ENCODE peak calls at places on chromosomes 6 and 20, in ten cellular contexts. A is fibroblast of lung; D is CD8-positive, alpha-beta T cell; P is A549; Z is IMR-90; M is kidney epithelial cell; X is cardiac fibroblast; Y is endodermal cell; C is ovary; W is pancreas. T is an unnamed sample.

GRCh38 chr6:154806804-154807203 is 73.6 kb downstream of the SCAF8 start:
- DNase-seq in A (no peak), D (no peak), P (no peak), Z (peak; percentile 34), M (no peak), X (no peak), Y (no peak), C (no peak), W (no peak), T (no peak)

GRCh38 chr6:37459981-37460800 is 27.2 kb downstream of the CMTR1 start:
- DNase-seq in A (no peak), D (no peak), P (no peak), Z (no peak), M (no peak), X (peak; percentile 16), Y (peak; percentile 80), C (no peak), W (no peak), T (no peak)

GRCh38 chr20:25033250-25033940 is 24.5 kb downstream of the ACSS1 start:
- DNase-seq in A (no peak), D (no peak), P (no peak), Z (no peak), M (no peak), X (no peak), Y (no peak), C (no peak), W (no peak), T (no peak)

GRCh38 chr6:127053032-127053908 is 65.2 kb upstream of the RSPO3 start:
- DNase-seq in A (no peak), D (no peak), P (no peak), Z (peak; percentile 19), M (no peak), X (peak; percentile 10), Y (no peak), C (no peak), W (no peak), T (no peak)

GRCh38 chr20:13283869-13284268 is 62.8 kb downstream of the ISM1 start:
- DNase-seq in A (no peak), D (no peak), P (no peak), Z (no peak), M (no peak), X (no peak), Y (no peak), C (no peak), W (no peak), T (no peak)

GRCh38 chr6:19569563-19569962 is 267.6 kb upstream of the ID4 start:
- DNase-seq in A (no peak), D (no peak), P (no peak), Z (no peak), M (no peak), X (no peak), Y (no peak), C (no peak), W (no peak), T (no peak)

GRCh38 chr20:15045246-15045645 is 707.8 kb upstream of the FLRT3 start:
- DNase-seq in A (peak; percentile 13), D (no peak), P (no peak), Z (no peak), M (no peak), X (peak; percentile 61), Y (no peak), C (peak; percentile 76), W (no peak), T (no peak)

GRCh38 chr6:164344801-164345291 is 930.3 kb downstream of the QKI start:
- DNase-seq in A (no peak), D (no peak), P (no peak), Z (no peak), M (no peak), X (peak; percentile 58), Y (peak; percentile 67), C (no peak), W (no peak), T (no peak)

GRCh38 chr6:149457316-149457884 is 27.4 kb downstream of the ZC3H12D start:
- DNase-seq in A (peak; percentile 69), D (no peak), P (no peak), Z (peak; percentile 59), M (no peak), X (peak; percentile 42), Y (no peak), C (no peak), W (no peak), T (no peak)

DNA sequence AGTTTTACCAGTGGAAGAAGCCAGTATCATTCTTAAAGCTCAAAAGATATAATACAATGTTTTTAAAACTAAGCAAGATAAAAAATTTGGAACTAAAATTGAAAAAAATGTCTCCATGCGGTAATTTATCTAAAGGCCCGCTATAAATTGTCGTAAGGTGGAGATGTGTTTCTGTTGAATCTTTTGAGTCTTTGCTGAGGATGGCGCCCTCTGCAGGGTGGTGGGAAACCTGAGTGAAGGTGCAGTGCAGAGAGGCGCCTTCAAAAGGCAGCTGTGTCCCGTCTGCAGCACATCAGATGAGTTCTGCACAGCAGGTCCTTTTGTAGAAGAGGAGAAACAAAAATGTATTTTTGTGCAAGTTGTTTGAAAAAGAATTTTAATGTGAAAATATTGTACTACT is 29.4 kb upstream of the KIF25 start:
- DNase-seq in A (no peak), D (no peak), P (peak; percentile 9), Z (no peak), M (no peak), X (no peak), Y (peak; percentile 92), C (no peak), W (no peak), T (no peak)
- TF ChIP-seq CTCF in A (peak; percentile 43), D (no peak), P (peak; percentile 33), Z (peak; percentile 22), M (peak; percentile 62), X (peak; percentile 34), Y (peak; percentile 90), C (no peak), W (no peak), T (peak; percentile 49)

GRCh38 chr20:18497603-18498002 is 578 bp upstream of the RBBP9 start:
- DNase-seq in A (no peak), D (no peak), P (no peak), Z (no peak), M (no peak), X (no peak), Y (no peak), C (no peak), W (no peak), T (no peak)
- H3K4me3 ChIP-seq in A (no peak overlapping the region), D (no peak overlapping the region), P (no peak overlapping the region), Z (no peak overlapping the region), M (no peak overlapping the region), X (no peak overlapping the region), Y (peak overlapping the region; percentile 93), C (no peak overlapping the region), W (peak overlapping the region; percentile 65), T (no peak overlapping the region)

GRCh38 chr20:6265204-6265904 is 142.5 kb upstream of the FERMT1 start:
- DNase-seq in A (peak; percentile 89), D (no peak), P (peak; percentile 8), Z (peak; percentile 73), M (peak; percentile 23), X (peak; percentile 86), Y (no peak), C (no peak), W (no peak), T (peak; percentile 36)
- TF ChIP-seq CTCF in A (peak; percentile 58), D (no peak), P (peak; percentile 41), Z (peak; percentile 67), M (peak; percentile 63), X (peak; percentile 46), Y (peak; percentile 73), C (no peak), W (peak; percentile 8), T (peak; percentile 45)

DNA sequence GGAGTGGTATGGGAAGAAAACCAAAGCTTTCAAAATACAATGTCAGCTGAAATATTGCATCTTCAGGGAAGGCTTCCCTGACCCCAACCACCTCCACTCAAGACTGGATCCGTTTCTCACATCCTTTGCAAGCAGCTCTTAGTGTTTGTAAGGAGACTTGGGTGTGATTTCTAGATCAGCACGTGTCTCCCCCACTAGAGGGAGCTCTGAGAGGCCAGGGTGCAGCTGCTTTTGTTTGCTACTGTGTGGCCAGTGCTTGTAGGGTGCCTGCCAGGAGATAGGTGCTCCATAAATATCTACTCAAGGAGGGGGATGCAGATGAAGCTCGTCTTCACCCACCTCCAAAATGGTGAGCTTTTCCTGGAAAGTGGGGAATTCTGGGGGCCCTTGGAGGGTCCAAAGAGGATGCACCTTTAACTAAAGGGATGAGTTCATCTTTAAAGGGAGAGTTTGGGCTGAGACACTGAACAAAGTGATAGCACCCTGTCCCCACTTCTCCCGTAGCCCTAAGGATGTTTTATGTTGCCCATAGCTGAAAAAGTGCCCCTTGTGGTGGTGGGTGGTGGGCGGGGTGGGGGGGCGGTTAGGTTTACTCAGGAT is 52.6 kb upstream of the MAFB start:
- DNase-seq in A (peak; percentile 55), D (peak; percentile 19), P (peak; percentile 39), Z (peak; percentile 34), M (no peak), X (peak; percentile 61), Y (peak; percentile 90), C (no peak), W (no peak), T (no peak)
- H3K4me3 ChIP-seq in A (no peak overlapping the region), D (no peak overlapping the region), P (no peak overlapping the region), Z (no peak overlapping the region), M (no peak overlapping the region), X (no peak overlapping the region), Y (no peak overlapping the region), C (no peak overlapping the region), W (no peak overlapping the region), T (no peak overlapping the region)